ENCODE peak calls at places on chromosomes 3 and 15, in eight cellular contexts. One of them, this sample, is unnamed.

GRCh38 chr15:68335251-68335650 is 57.7 kb downstream of the FEM1B start:
- DNase-seq in thoracic aorta: peak; percentile 52
- DNase-seq in sigmoid colon: no peak
- DNase-seq in tibial nerve: no peak
- DNase-seq in heart left ventricle: peak; percentile 63
- DNase-seq in uterus: peak; percentile 46
- DNase-seq in naive thymus-derived CD4-positive, alpha-beta T cell: no peak
- DNase-seq in Peyer's patch: no peak
- DNase-seq in this sample: no peak

GRCh38 chr3:148178508-148178907 is 519.2 kb upstream of the AGTR1 start:
- DNase-seq in heart left ventricle: no peak
- DNase-seq in sigmoid colon: no peak
- DNase-seq in Peyer's patch: no peak
- DNase-seq in uterus: no peak
- DNase-seq in tibial nerve: no peak
- DNase-seq in naive thymus-derived CD4-positive, alpha-beta T cell: no peak
- DNase-seq in thoracic aorta: no peak
- DNase-seq in this sample: no peak

GRCh38 chr15:35746121-35746520 is 200.2 kb upstream of the DPH6 start:
- DNase-seq in Peyer's patch: no peak
- DNase-seq in naive thymus-derived CD4-positive, alpha-beta T cell: no peak
- DNase-seq in thoracic aorta: no peak
- DNase-seq in sigmoid colon: no peak
- DNase-seq in heart left ventricle: no peak
- DNase-seq in tibial nerve: no peak
- DNase-seq in uterus: no peak
- DNase-seq in this sample: no peak

GRCh38 chr3:143650827-143651226 is 197.4 kb downstream of the SLC9A9 start:
- DNase-seq in uterus: no peak
- DNase-seq in naive thymus-derived CD4-positive, alpha-beta T cell: no peak
- DNase-seq in sigmoid colon: no peak
- DNase-seq in tibial nerve: no peak
- DNase-seq in Peyer's patch: no peak
- DNase-seq in thoracic aorta: no peak
- DNase-seq in heart left ventricle: no peak
- DNase-seq in this sample: no peak

GRCh38 chr3:17302774-17303173 is 418.0 kb downstream of the PLCL2 start:
- DNase-seq in tibial nerve: no peak
- DNase-seq in thoracic aorta: no peak
- DNase-seq in uterus: no peak
- DNase-seq in sigmoid colon: no peak
- DNase-seq in Peyer's patch: no peak
- DNase-seq in heart left ventricle: peak; percentile 50
- DNase-seq in naive thymus-derived CD4-positive, alpha-beta T cell: no peak
- DNase-seq in this sample: peak; percentile 84

GRCh38 chr3:151630938-151631417 is 102.7 kb upstream of the AADACL2 start:
- DNase-seq in Peyer's patch: no peak
- DNase-seq in naive thymus-derived CD4-positive, alpha-beta T cell: no peak
- DNase-seq in tibial nerve: no peak
- DNase-seq in sigmoid colon: no peak
- DNase-seq in uterus: peak; percentile 12
- DNase-seq in thoracic aorta: no peak
- DNase-seq in heart left ventricle: no peak
- DNase-seq in this sample: no peak

GRCh38 chr3:172061724-172062184 is 22.4 kb downstream of the FNDC3B start:
- DNase-seq in heart left ventricle: no peak
- DNase-seq in Peyer's patch: peak; percentile 21
- DNase-seq in tibial nerve: no peak
- DNase-seq in naive thymus-derived CD4-positive, alpha-beta T cell: no peak
- DNase-seq in thoracic aorta: no peak
- DNase-seq in uterus: no peak
- DNase-seq in sigmoid colon: no peak
- DNase-seq in this sample: no peak

GRCh38 chr3:25834346-25834745 is 44.5 kb downstream of the OXSM start:
- DNase-seq in tibial nerve: no peak
- DNase-seq in uterus: no peak
- DNase-seq in Peyer's patch: no peak
- DNase-seq in sigmoid colon: no peak
- DNase-seq in thoracic aorta: no peak
- DNase-seq in naive thymus-derived CD4-positive, alpha-beta T cell: no peak
- DNase-seq in heart left ventricle: no peak
- DNase-seq in this sample: no peak

GRCh38 chr3:149080699-149081091 is 5.6 kb downstream of the HLTF start:
- DNase-seq in Peyer's patch: no peak
- DNase-seq in naive thymus-derived CD4-positive, alpha-beta T cell: no peak
- DNase-seq in thoracic aorta: no peak
- DNase-seq in uterus: no peak
- DNase-seq in heart left ventricle: no peak
- DNase-seq in sigmoid colon: no peak
- DNase-seq in tibial nerve: no peak
- DNase-seq in this sample: no peak

GRCh38 chr3:62293051-62293780 is 80.1 kb downstream of the FEZF2 start:
- DNase-seq in Peyer's patch: no peak
- DNase-seq in naive thymus-derived CD4-positive, alpha-beta T cell: no peak
- DNase-seq in uterus: no peak
- DNase-seq in tibial nerve: no peak
- DNase-seq in thoracic aorta: no peak
- DNase-seq in heart left ventricle: no peak
- DNase-seq in sigmoid colon: no peak
- DNase-seq in this sample: no peak

GRCh38 chr3:136142592-136142991 is 53.5 kb downstream of the MSL2 start:
- DNase-seq in tibial nerve: no peak
- DNase-seq in sigmoid colon: no peak
- DNase-seq in Peyer's patch: no peak
- DNase-seq in naive thymus-derived CD4-positive, alpha-beta T cell: no peak
- DNase-seq in heart left ventricle: no peak
- DNase-seq in uterus: no peak
- DNase-seq in thoracic aorta: no peak
- DNase-seq in this sample: no peak

GRCh38 chr3:125078961-125079674 is 23.3 kb upstream of the HEG1 start:
- DNase-seq in uterus: no peak
- DNase-seq in sigmoid colon: no peak
- DNase-seq in thoracic aorta: no peak
- DNase-seq in tibial nerve: no peak
- DNase-seq in Peyer's patch: no peak
- DNase-seq in heart left ventricle: no peak
- DNase-seq in naive thymus-derived CD4-positive, alpha-beta T cell: no peak
- DNase-seq in this sample: no peak

GRCh38 chr3:163561151-163561550 is 1517.1 kb downstream of the SI start:
- DNase-seq in sigmoid colon: no peak
- DNase-seq in uterus: no peak
- DNase-seq in tibial nerve: no peak
- DNase-seq in Peyer's patch: no peak
- DNase-seq in thoracic aorta: no peak
- DNase-seq in heart left ventricle: no peak
- DNase-seq in naive thymus-derived CD4-positive, alpha-beta T cell: no peak
- DNase-seq in this sample: no peak

GRCh38 chr15:82540984-82541431 is 751 bp upstream of the RPS17 start:
- DNase-seq in uterus: peak; percentile 29
- DNase-seq in tibial nerve: no peak
- DNase-seq in sigmoid colon: no peak
- DNase-seq in naive thymus-derived CD4-positive, alpha-beta T cell: no peak
- DNase-seq in thoracic aorta: no peak
- DNase-seq in heart left ventricle: no peak
- DNase-seq in Peyer's patch: no peak
- DNase-seq in this sample: peak; percentile 63

GRCh38 chr3:88298189-88298588 is 148.4 kb downstream of the C3orf38 start:
- DNase-seq in heart left ventricle: no peak
- DNase-seq in naive thymus-derived CD4-positive, alpha-beta T cell: no peak
- DNase-seq in uterus: no peak
- DNase-seq in Peyer's patch: no peak
- DNase-seq in sigmoid colon: no peak
- DNase-seq in thoracic aorta: no peak
- DNase-seq in tibial nerve: no peak
- DNase-seq in this sample: no peak

GRCh38 chr3:150309557-150309956 is 98.5 kb upstream of the TSC22D2 start:
- DNase-seq in heart left ventricle: no peak
- DNase-seq in uterus: no peak
- DNase-seq in Peyer's patch: no peak
- DNase-seq in thoracic aorta: no peak
- DNase-seq in tibial nerve: no peak
- DNase-seq in sigmoid colon: no peak
- DNase-seq in naive thymus-derived CD4-positive, alpha-beta T cell: no peak
- DNase-seq in this sample: no peak

GRCh38 chr15:80991446-80991845 is 1.8 kb upstream of the MESD start:
- DNase-seq in tibial nerve: peak; percentile 55
- DNase-seq in naive thymus-derived CD4-positive, alpha-beta T cell: no peak
- DNase-seq in sigmoid colon: peak; percentile 89
- DNase-seq in uterus: peak; percentile 68
- DNase-seq in heart left ventricle: peak; percentile 81
- DNase-seq in Peyer's patch: no peak
- DNase-seq in thoracic aorta: no peak
- DNase-seq in this sample: peak; percentile 85

DNA sequence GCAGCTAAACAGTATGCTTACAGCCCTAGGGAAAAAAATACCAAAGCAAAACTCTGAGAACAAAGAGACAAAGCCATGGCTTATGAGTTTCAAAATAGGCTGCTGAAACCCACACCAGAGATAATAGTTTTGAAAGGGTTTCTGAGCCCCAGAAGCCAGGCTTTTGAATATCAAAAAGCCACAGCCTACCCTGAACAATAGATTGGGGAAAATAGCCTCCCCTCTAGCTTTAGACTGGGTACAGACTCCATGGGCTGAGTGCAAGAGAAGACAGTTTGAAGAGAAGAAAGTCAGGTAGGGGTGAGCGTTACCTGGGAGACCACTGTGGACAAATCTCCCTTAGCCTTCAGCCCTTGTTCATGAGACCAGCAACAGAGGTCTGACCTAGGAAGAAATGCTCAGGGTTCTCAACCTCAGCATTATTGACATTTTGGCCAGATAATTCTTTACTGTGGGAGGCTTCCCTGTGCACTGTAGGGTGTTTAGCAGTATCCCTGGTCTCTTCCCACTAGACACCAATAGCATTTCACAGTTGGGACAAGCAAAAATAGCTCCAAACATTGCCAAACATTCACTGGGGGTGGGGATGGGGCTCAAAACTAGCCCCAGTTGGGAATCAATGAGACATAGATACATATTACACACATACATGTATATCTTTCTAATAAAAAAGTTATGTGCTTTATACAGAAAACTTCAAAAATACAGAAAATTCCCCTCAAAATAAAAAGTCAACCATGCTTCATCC is 11.6 kb upstream of the TAFA4 start:
- DNase-seq in thoracic aorta: no peak
- DNase-seq in heart left ventricle: no peak
- DNase-seq in uterus: no peak
- DNase-seq in sigmoid colon: no peak
- DNase-seq in tibial nerve: no peak
- DNase-seq in naive thymus-derived CD4-positive, alpha-beta T cell: no peak
- DNase-seq in Peyer's patch: no peak
- DNase-seq in this sample: no peak
- H3K27ac ChIP-seq in thoracic aorta: no peak overlapping the region
- H3K27ac ChIP-seq in heart left ventricle: no peak overlapping the region
- H3K27ac ChIP-seq in uterus: no peak overlapping the region
- H3K27ac ChIP-seq in sigmoid colon: no peak overlapping the region
- H3K27ac ChIP-seq in tibial nerve: no peak overlapping the region
- H3K27ac ChIP-seq in naive thymus-derived CD4-positive, alpha-beta T cell: no peak overlapping the region
- H3K27ac ChIP-seq in Peyer's patch: no peak overlapping the region
- H3K27ac ChIP-seq in this sample: no peak overlapping the region

GRCh38 chr3:11310258-11310657 is 38.1 kb downstream of the ATG7 start:
- DNase-seq in sigmoid colon: no peak
- DNase-seq in thoracic aorta: no peak
- DNase-seq in Peyer's patch: no peak
- DNase-seq in tibial nerve: no peak
- DNase-seq in heart left ventricle: no peak
- DNase-seq in naive thymus-derived CD4-positive, alpha-beta T cell: no peak
- DNase-seq in uterus: no peak
- DNase-seq in this sample: no peak

GRCh38 chr3:11304160-11304559 is 32.0 kb downstream of the ATG7 start:
- DNase-seq in thoracic aorta: no peak
- DNase-seq in sigmoid colon: no peak
- DNase-seq in Peyer's patch: no peak
- DNase-seq in naive thymus-derived CD4-positive, alpha-beta T cell: no peak
- DNase-seq in heart left ventricle: no peak
- DNase-seq in uterus: no peak
- DNase-seq in tibial nerve: no peak
- DNase-seq in this sample: no peak

GRCh38 chr3:11306815-11307589 is 34.8 kb downstream of the ATG7 start:
- DNase-seq in tibial nerve: no peak
- DNase-seq in naive thymus-derived CD4-positive, alpha-beta T cell: no peak
- DNase-seq in thoracic aorta: no peak
- DNase-seq in sigmoid colon: no peak
- DNase-seq in heart left ventricle: no peak
- DNase-seq in uterus: no peak
- DNase-seq in Peyer's patch: no peak
- DNase-seq in this sample: no peak

GRCh38 chr3:11305509-11305908 is 33.3 kb downstream of the ATG7 start:
- DNase-seq in uterus: no peak
- DNase-seq in thoracic aorta: no peak
- DNase-seq in Peyer's patch: no peak
- DNase-seq in sigmoid colon: no peak
- DNase-seq in tibial nerve: no peak
- DNase-seq in heart left ventricle: no peak
- DNase-seq in naive thymus-derived CD4-positive, alpha-beta T cell: no peak
- DNase-seq in this sample: no peak

DNA sequence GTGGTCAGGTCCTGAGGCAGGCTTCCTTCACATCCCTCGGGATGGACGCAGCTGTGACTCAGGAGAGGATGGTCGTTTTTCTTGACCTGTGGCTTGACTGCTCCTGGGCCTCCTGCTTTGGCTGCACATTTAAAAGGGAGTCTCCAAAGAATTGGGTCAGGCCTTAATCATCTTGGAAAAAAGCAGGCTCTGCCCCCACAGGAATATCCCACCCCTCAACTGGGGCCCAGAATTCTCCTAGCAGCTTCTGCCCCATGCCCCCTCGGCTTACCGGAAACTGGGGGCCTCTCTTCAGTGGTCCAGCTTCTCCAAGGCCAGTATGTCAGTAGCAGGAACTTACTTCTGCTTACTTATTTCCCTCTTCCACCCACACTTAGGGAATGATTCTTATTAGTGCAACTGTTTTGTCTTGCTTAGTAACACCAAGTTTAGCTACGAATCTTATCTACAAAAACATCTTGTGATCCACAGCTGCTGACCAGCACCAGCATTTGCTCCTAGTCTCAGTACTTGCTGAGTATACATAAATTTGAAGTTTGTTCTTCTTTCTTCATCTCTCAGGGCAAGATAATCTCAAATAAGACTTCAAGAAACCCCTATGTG is 35.7 kb downstream of the ATG7 start:
- DNase-seq in uterus: peak; percentile 51
- DNase-seq in heart left ventricle: no peak
- DNase-seq in sigmoid colon: no peak
- DNase-seq in Peyer's patch: no peak
- DNase-seq in tibial nerve: no peak
- DNase-seq in naive thymus-derived CD4-positive, alpha-beta T cell: no peak
- DNase-seq in thoracic aorta: no peak
- DNase-seq in this sample: no peak
- H3K27ac ChIP-seq in uterus: peak overlapping the region; percentile 46
- H3K27ac ChIP-seq in heart left ventricle: peak overlapping the region; percentile 39
- H3K27ac ChIP-seq in sigmoid colon: no peak overlapping the region
- H3K27ac ChIP-seq in Peyer's patch: no peak overlapping the region
- H3K27ac ChIP-seq in tibial nerve: peak overlapping the region; percentile 75
- H3K27ac ChIP-seq in naive thymus-derived CD4-positive, alpha-beta T cell: no peak overlapping the region
- H3K27ac ChIP-seq in thoracic aorta: peak overlapping the region; percentile 20
- H3K27ac ChIP-seq in this sample: no peak overlapping the region

GRCh38 chr3:190326930-190327329 is 4.7 kb upstream of the CLDN1 start:
- DNase-seq in thoracic aorta: no peak
- DNase-seq in tibial nerve: no peak
- DNase-seq in naive thymus-derived CD4-positive, alpha-beta T cell: no peak
- DNase-seq in uterus: peak; percentile 29
- DNase-seq in sigmoid colon: no peak
- DNase-seq in heart left ventricle: no peak
- DNase-seq in Peyer's patch: no peak
- DNase-seq in this sample: no peak
- H3K27ac ChIP-seq in thoracic aorta: no peak overlapping the region
- H3K27ac ChIP-seq in tibial nerve: no peak overlapping the region
- H3K27ac ChIP-seq in naive thymus-derived CD4-positive, alpha-beta T cell: no peak overlapping the region
- H3K27ac ChIP-seq in uterus: peak overlapping the region; percentile 83
- H3K27ac ChIP-seq in sigmoid colon: no peak overlapping the region
- H3K27ac ChIP-seq in heart left ventricle: no peak overlapping the region
- H3K27ac ChIP-seq in Peyer's patch: no peak overlapping the region
- H3K27ac ChIP-seq in this sample: no peak overlapping the region

GRCh38 chr3:14823910-14824629 is 5.3 kb downstream of the FGD5 start:
- DNase-seq in naive thymus-derived CD4-positive, alpha-beta T cell: no peak
- DNase-seq in heart left ventricle: no peak
- DNase-seq in tibial nerve: no peak
- DNase-seq in Peyer's patch: no peak
- DNase-seq in uterus: no peak
- DNase-seq in thoracic aorta: no peak
- DNase-seq in sigmoid colon: no peak
- DNase-seq in this sample: no peak
- H3K27ac ChIP-seq in naive thymus-derived CD4-positive, alpha-beta T cell: no peak overlapping the region
- H3K27ac ChIP-seq in heart left ventricle: peak overlapping the region; percentile 31
- H3K27ac ChIP-seq in tibial nerve: peak overlapping the region; percentile 60
- H3K27ac ChIP-seq in Peyer's patch: no peak overlapping the region
- H3K27ac ChIP-seq in uterus: no peak overlapping the region
- H3K27ac ChIP-seq in thoracic aorta: no peak overlapping the region
- H3K27ac ChIP-seq in sigmoid colon: no peak overlapping the region
- H3K27ac ChIP-seq in this sample: no peak overlapping the region